ENCODE peak calls at places on chromosomes 11 and 22, in seven cellular contexts. One of them, this sample, is unnamed.

GRCh38 chr11:63847363-63847762 is 8.5 kb downstream of the MARK2 start:
- DNase-seq in fibroblast of the aortic adventitia: no peak
- DNase-seq in Peyer's patch: no peak
- DNase-seq in SJCRH30: no peak
- DNase-seq in IMR-90: no peak
- DNase-seq in fibroblast of gingiva: no peak
- DNase-seq in heart left ventricle: no peak
- DNase-seq in this sample: no peak

GRCh38 chr22:27378343-27378800 is 423.2 kb downstream of the MN1 start:
- DNase-seq in fibroblast of the aortic adventitia: no peak
- DNase-seq in Peyer's patch: no peak
- DNase-seq in SJCRH30: peak
- DNase-seq in IMR-90: no peak
- DNase-seq in fibroblast of gingiva: no peak
- DNase-seq in heart left ventricle: no peak
- DNase-seq in this sample: no peak

GRCh38 chr22:24107668-24108067 is 73.6 kb upstream of the SUSD2 start:
- DNase-seq in fibroblast of the aortic adventitia: peak
- DNase-seq in Peyer's patch: peak
- DNase-seq in SJCRH30: no peak
- DNase-seq in IMR-90: peak
- DNase-seq in fibroblast of gingiva: peak
- DNase-seq in heart left ventricle: peak
- DNase-seq in this sample: no peak

GRCh38 chr11:113105584-113105983 is 144.4 kb downstream of the NCAM1 start:
- DNase-seq in fibroblast of the aortic adventitia: no peak
- DNase-seq in Peyer's patch: no peak
- DNase-seq in SJCRH30: no peak
- DNase-seq in IMR-90: no peak
- DNase-seq in fibroblast of gingiva: no peak
- DNase-seq in heart left ventricle: no peak
- DNase-seq in this sample: no peak

GRCh38 chr22:41816241-41816640 is 15.8 kb downstream of the CCDC134 start:
- DNase-seq in fibroblast of the aortic adventitia: no peak
- DNase-seq in Peyer's patch: no peak
- DNase-seq in SJCRH30: peak
- DNase-seq in IMR-90: no peak
- DNase-seq in fibroblast of gingiva: no peak
- DNase-seq in heart left ventricle: no peak
- DNase-seq in this sample: no peak

GRCh38 chr11:27319065-27319464 is 44.0 kb downstream of the CCDC34 start:
- DNase-seq in fibroblast of the aortic adventitia: peak
- DNase-seq in Peyer's patch: no peak
- DNase-seq in SJCRH30: no peak
- DNase-seq in IMR-90: peak
- DNase-seq in fibroblast of gingiva: peak
- DNase-seq in heart left ventricle: no peak
- DNase-seq in this sample: peak

GRCh38 chr11:90218606-90219005 is 4.2 kb downstream of the CHORDC1 start:
- DNase-seq in fibroblast of the aortic adventitia: no peak
- DNase-seq in Peyer's patch: no peak
- DNase-seq in SJCRH30: no peak
- DNase-seq in IMR-90: no peak
- DNase-seq in fibroblast of gingiva: no peak
- DNase-seq in heart left ventricle: peak
- DNase-seq in this sample: no peak

GRCh38 chr11:127106938-127107337 is 106.4 kb upstream of the KIRREL3 start:
- DNase-seq in fibroblast of the aortic adventitia: no peak
- DNase-seq in Peyer's patch: no peak
- DNase-seq in SJCRH30: no peak
- DNase-seq in IMR-90: no peak
- DNase-seq in fibroblast of gingiva: no peak
- DNase-seq in heart left ventricle: no peak
- DNase-seq in this sample: no peak

GRCh38 chr22:27881404-27881803 is 37.7 kb downstream of the PITPNB start:
- DNase-seq in fibroblast of the aortic adventitia: peak
- DNase-seq in Peyer's patch: no peak
- DNase-seq in SJCRH30: no peak
- DNase-seq in IMR-90: peak
- DNase-seq in fibroblast of gingiva: peak
- DNase-seq in heart left ventricle: no peak
- DNase-seq in this sample: no peak

This sample was measured in RCC 7860.